ENCODE peak calls at places on chromosomes 3 and 15, in seven cellular contexts. I is fibroblast of the aortic adventitia; P is body of pancreas; S is CD8-positive, alpha-beta memory T cell; V is CD4-positive, alpha-beta T cell; W is HEK293T; U is NCI-H774. R is an unnamed sample.

GRCh38 chr3:148101061-148101460 is 596.6 kb upstream of the AGTR1 start:
- DNase-seq in P (no peak), W (no peak), U (no peak), I (peak), S (no peak), V (no peak), R (no peak)

GRCh38 chr15:88043396-88043795 is 213.1 kb downstream of the NTRK3 start:
- DNase-seq in I (peak), S (no peak), P (no peak), U (no peak), V (no peak), W (no peak), R (no peak)

GRCh38 chr3:184572528-184573270 is 11.1 kb downstream of the EPHB3 start:
- DNase-seq in I (no peak), S (no peak), U (no peak), P (no peak), V (no peak), W (no peak), R (no peak)

GRCh38 chr3:112357888-112358287 is 24.9 kb downstream of the CD200 start:
- DNase-seq in S (no peak), W (no peak), I (peak), V (peak), U (no peak), P (no peak), R (peak)

GRCh38 chr15:59313703-59314332 is 58.9 kb downstream of the MYO1E start:
- DNase-seq in S (no peak), V (no peak), U (peak), W (peak), P (peak), I (peak), R (no peak)

GRCh38 chr3:149120051-149120972 is 9.1 kb upstream of the HPS3 start:
- DNase-seq in I (peak), U (peak), W (peak), V (no peak), S (no peak), P (no peak), R (no peak)

GRCh38 chr3:155572085-155572484 is 172.8 kb downstream of the PLCH1 start:
- DNase-seq in S (no peak), V (no peak), U (peak), I (peak), W (no peak), P (no peak), R (no peak)

GRCh38 chr3:158792709-158793108 is 9.1 kb upstream of the MFSD1 start:
- DNase-seq in U (no peak), W (no peak), S (no peak), P (no peak), V (no peak), I (peak), R (no peak)

GRCh38 chr3:53495091-53495517 is 693 bp downstream of the CACNA1D start:
- DNase-seq in P (peak), I (no peak), V (no peak), S (no peak), U (no peak), W (no peak), R (no peak)

GRCh38 chr15:37900286-37901221 is 33.9 kb upstream of the TMCO5A start:
- DNase-seq in I (peak), W (no peak), V (no peak), S (no peak), U (no peak), P (no peak), R (no peak)